ENCODE peak calls at places on chromosomes 13 and 19, in nine cellular contexts. One of them, this sample, is unnamed. For H3K4me1, the result is how much of the 10 kb centered on the place peaks cover.

GRCh38 chr13:99305180-99305965 is 1.8 kb downstream of the GPR183 start:
- DNase-seq in testis: no peak
- DNase-seq in IMR-90: no peak
- DNase-seq in body of pancreas: no peak
- DNase-seq in mucosa of descending colon: no peak
- DNase-seq in pancreas: no peak
- DNase-seq in mammary epithelial cell: no peak
- DNase-seq in psoas muscle: no peak
- DNase-seq in spleen: no peak
- DNase-seq in this sample: no peak

GRCh38 chr13:85597790-85598500 is 201.3 kb downstream of the SLITRK6 start:
- DNase-seq in mucosa of descending colon: no peak
- DNase-seq in testis: no peak
- DNase-seq in spleen: no peak
- DNase-seq in pancreas: no peak
- DNase-seq in psoas muscle: no peak
- DNase-seq in IMR-90: peak
- DNase-seq in body of pancreas: no peak
- DNase-seq in mammary epithelial cell: peak
- DNase-seq in this sample: peak

GRCh38 chr13:76455960-76456359 is 430.2 kb downstream of the KCTD12 start:
- DNase-seq in psoas muscle: no peak
- DNase-seq in spleen: no peak
- DNase-seq in mammary epithelial cell: no peak
- DNase-seq in pancreas: no peak
- DNase-seq in testis: no peak
- DNase-seq in body of pancreas: no peak
- DNase-seq in mucosa of descending colon: no peak
- DNase-seq in IMR-90: peak
- DNase-seq in this sample: no peak

GRCh38 chr13:39037410-39037879 is 444 bp downstream of the PROSER1 start:
- DNase-seq in psoas muscle: no peak
- DNase-seq in IMR-90: no peak
- DNase-seq in spleen: no peak
- DNase-seq in testis: no peak
- DNase-seq in mammary epithelial cell: no peak
- DNase-seq in pancreas: no peak
- DNase-seq in mucosa of descending colon: no peak
- DNase-seq in body of pancreas: no peak
- DNase-seq in this sample: no peak

GRCh38 chr13:112664501-112665203 is 25.2 kb upstream of the ATP11A start:
- DNase-seq in body of pancreas: no peak
- DNase-seq in mammary epithelial cell: peak
- DNase-seq in psoas muscle: no peak
- DNase-seq in IMR-90: peak
- DNase-seq in pancreas: no peak
- DNase-seq in testis: no peak
- DNase-seq in mucosa of descending colon: no peak
- DNase-seq in spleen: no peak
- DNase-seq in this sample: peak

GRCh38 chr13:73075546-73075945 is 16.7 kb downstream of the KLF5 start:
- DNase-seq in testis: no peak
- DNase-seq in psoas muscle: no peak
- DNase-seq in mucosa of descending colon: no peak
- DNase-seq in body of pancreas: no peak
- DNase-seq in pancreas: no peak
- DNase-seq in spleen: no peak
- DNase-seq in mammary epithelial cell: no peak
- DNase-seq in IMR-90: no peak
- DNase-seq in this sample: no peak

GRCh38 chr19:4369888-4370260 is 26.5 kb downstream of the MPND start:
- DNase-seq in pancreas: peak
- DNase-seq in psoas muscle: peak
- DNase-seq in IMR-90: peak
- DNase-seq in mammary epithelial cell: peak
- DNase-seq in spleen: peak
- DNase-seq in body of pancreas: no peak
- DNase-seq in mucosa of descending colon: peak
- DNase-seq in testis: peak
- DNase-seq in this sample: no peak

GRCh38 chr13:46866150-46866549 is 30.7 kb downstream of the HTR2A start:
- DNase-seq in body of pancreas: no peak
- DNase-seq in testis: no peak
- DNase-seq in psoas muscle: no peak
- DNase-seq in IMR-90: peak
- DNase-seq in spleen: no peak
- DNase-seq in mucosa of descending colon: no peak
- DNase-seq in pancreas: no peak
- DNase-seq in mammary epithelial cell: peak
- DNase-seq in this sample: peak

GRCh38 chr13:24212254-24212653 is 51.7 kb downstream of the SPATA13 start:
- DNase-seq in testis: no peak
- DNase-seq in psoas muscle: no peak
- DNase-seq in mucosa of descending colon: no peak
- DNase-seq in body of pancreas: no peak
- DNase-seq in spleen: no peak
- DNase-seq in IMR-90: no peak
- DNase-seq in pancreas: no peak
- DNase-seq in mammary epithelial cell: no peak
- DNase-seq in this sample: no peak

GRCh38 chr13:111116830-111117229 is 1.7 kb downstream of the ARHGEF7 start:
- DNase-seq in spleen: no peak
- DNase-seq in mammary epithelial cell: no peak
- DNase-seq in pancreas: no peak
- DNase-seq in IMR-90: peak
- DNase-seq in body of pancreas: no peak
- DNase-seq in mucosa of descending colon: no peak
- DNase-seq in psoas muscle: no peak
- DNase-seq in testis: no peak
- DNase-seq in this sample: no peak

GRCh38 chr19:48896191-48896720 is 2.3 kb downstream of the TULP2 start:
- DNase-seq in IMR-90: no peak
- DNase-seq in spleen: peak
- DNase-seq in mucosa of descending colon: peak
- DNase-seq in psoas muscle: peak
- DNase-seq in pancreas: peak
- DNase-seq in testis: peak
- DNase-seq in mammary epithelial cell: no peak
- DNase-seq in body of pancreas: no peak
- DNase-seq in this sample: no peak

GRCh38 chr19:10896851-10897526 is 25.6 kb downstream of the CARM1 start:
- DNase-seq in psoas muscle: no peak
- DNase-seq in mucosa of descending colon: no peak
- DNase-seq in mammary epithelial cell: no peak
- DNase-seq in testis: no peak
- DNase-seq in body of pancreas: no peak
- DNase-seq in spleen: no peak
- DNase-seq in pancreas: no peak
- DNase-seq in IMR-90: peak
- DNase-seq in this sample: no peak

GRCh38 chr19:36488816-36489138 is 584 bp downstream of the ZNF566 start:
- DNase-seq in pancreas: no peak
- DNase-seq in mucosa of descending colon: no peak
- DNase-seq in IMR-90: no peak
- DNase-seq in psoas muscle: no peak
- DNase-seq in testis: peak
- DNase-seq in mammary epithelial cell: no peak
- DNase-seq in body of pancreas: peak
- DNase-seq in spleen: no peak
- DNase-seq in this sample: no peak

GRCh38 chr19:1397838-1398237 is 3.5 kb downstream of the GAMT start:
- DNase-seq in IMR-90: no peak
- DNase-seq in spleen: no peak
- DNase-seq in mammary epithelial cell: no peak
- DNase-seq in body of pancreas: no peak
- DNase-seq in pancreas: no peak
- DNase-seq in psoas muscle: no peak
- DNase-seq in testis: no peak
- DNase-seq in mucosa of descending colon: no peak
- DNase-seq in this sample: no peak

DNA sequence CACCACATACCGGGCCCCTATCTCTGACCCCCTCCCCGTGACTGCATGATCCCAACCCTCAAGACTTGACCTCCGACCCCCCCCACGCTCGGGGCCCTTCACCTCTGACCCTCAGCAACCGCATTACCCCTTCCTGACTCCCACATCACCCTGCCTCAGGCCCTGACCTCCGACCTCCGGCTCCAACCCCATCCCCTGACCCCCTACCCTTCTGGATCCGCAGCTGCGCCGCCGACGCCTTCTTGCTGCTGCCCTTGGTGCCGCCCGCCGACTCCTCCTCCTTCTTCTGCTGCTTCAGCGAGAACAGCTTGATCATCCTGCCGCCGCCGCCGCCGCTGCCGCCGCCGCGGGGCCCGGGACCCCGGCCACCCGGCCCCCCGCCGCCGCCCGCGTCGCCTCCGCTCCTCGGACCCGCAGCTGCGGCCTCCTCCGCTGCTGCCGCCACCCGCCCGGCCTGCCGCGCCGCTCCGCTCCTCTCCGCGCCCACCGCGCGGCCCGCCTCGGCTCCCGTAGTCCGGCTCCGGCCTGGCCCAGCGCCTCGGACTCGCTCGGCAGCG is at the start of gene UBE2M:
- DNase-seq in psoas muscle: peak
- DNase-seq in IMR-90: no peak
- DNase-seq in spleen: peak
- DNase-seq in mammary epithelial cell: no peak
- DNase-seq in pancreas: peak
- DNase-seq in body of pancreas: peak
- DNase-seq in testis: no peak
- DNase-seq in mucosa of descending colon: peak
- DNase-seq in this sample: no peak
- H3K4me1 ChIP-seq in psoas muscle: half or more
- H3K4me1 ChIP-seq in IMR-90: under half
- H3K4me1 ChIP-seq in spleen: half or more
- H3K4me1 ChIP-seq in mammary epithelial cell: under half
- H3K4me1 ChIP-seq in pancreas: under half
- H3K4me1 ChIP-seq in body of pancreas: half or more
- H3K4me1 ChIP-seq in testis: half or more
- H3K4me1 ChIP-seq in mucosa of descending colon: under half
- H3K4me1 ChIP-seq in this sample: under half

DNA sequence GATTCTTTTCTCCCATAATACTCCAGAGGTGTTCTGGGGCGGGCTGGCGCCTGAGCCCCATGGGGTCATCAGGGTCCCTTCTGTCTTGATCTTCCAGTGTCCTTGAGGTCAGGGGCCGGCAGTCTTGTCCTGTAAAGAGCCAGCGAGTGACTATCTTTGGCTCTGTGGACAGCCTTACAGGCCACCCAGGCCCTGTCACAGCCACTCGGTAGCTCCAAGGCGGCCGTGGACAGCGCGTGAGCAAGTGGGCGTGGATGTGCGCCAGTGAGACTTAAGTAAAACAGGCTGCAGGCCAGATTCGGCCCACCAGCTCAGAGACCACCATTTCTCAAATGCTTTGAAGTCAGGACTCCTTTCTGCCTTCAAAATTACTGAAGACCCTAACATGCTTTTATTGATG is 3.7 kb downstream of the ZNF444 start:
- DNase-seq in body of pancreas: no peak
- DNase-seq in pancreas: no peak
- DNase-seq in psoas muscle: no peak
- DNase-seq in spleen: no peak
- DNase-seq in mammary epithelial cell: no peak
- DNase-seq in mucosa of descending colon: no peak
- DNase-seq in IMR-90: no peak
- DNase-seq in testis: no peak
- DNase-seq in this sample: no peak
- TF ChIP-seq CTCF in body of pancreas: no peak
- TF ChIP-seq CTCF in pancreas: no peak
- TF ChIP-seq CTCF in psoas muscle: no peak
- TF ChIP-seq CTCF in spleen: no peak
- TF ChIP-seq CTCF in mammary epithelial cell: no peak
- TF ChIP-seq CTCF in mucosa of descending colon: no peak
- TF ChIP-seq CTCF in IMR-90: no peak
- TF ChIP-seq CTCF in testis: no peak
- TF ChIP-seq CTCF in this sample: no peak

GRCh38 chr13:44565881-44566280 is 10.2 kb downstream of the TSC22D1 start:
- DNase-seq in psoas muscle: no peak
- DNase-seq in testis: no peak
- DNase-seq in mammary epithelial cell: no peak
- DNase-seq in mucosa of descending colon: no peak
- DNase-seq in pancreas: no peak
- DNase-seq in IMR-90: peak
- DNase-seq in body of pancreas: no peak
- DNase-seq in spleen: no peak
- DNase-seq in this sample: no peak

GRCh38 chr13:44561352-44561751 is 14.8 kb downstream of the TSC22D1 start:
- DNase-seq in pancreas: no peak
- DNase-seq in psoas muscle: no peak
- DNase-seq in testis: no peak
- DNase-seq in spleen: no peak
- DNase-seq in mucosa of descending colon: no peak
- DNase-seq in IMR-90: no peak
- DNase-seq in mammary epithelial cell: no peak
- DNase-seq in body of pancreas: no peak
- DNase-seq in this sample: no peak

DNA sequence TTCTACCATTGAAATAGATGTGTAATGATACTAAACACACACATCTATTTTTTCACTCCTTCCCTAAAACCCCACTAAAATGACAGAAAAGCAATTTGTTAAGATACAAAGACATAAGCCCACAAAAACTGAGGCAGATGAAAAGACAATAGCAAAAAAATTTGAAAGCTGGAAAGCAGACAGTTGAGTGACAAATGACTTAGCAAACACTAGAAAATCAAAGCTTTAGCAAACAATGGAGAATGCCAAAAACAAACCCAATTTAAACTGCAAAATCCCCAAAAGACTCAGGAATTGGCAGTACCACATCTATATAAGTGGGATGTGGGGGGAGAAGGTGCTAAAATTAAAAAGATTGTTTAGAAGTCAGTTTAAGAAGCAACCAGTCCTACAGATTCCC is 9.5 kb downstream of the TSC22D1 start:
- DNase-seq in body of pancreas: no peak
- DNase-seq in pancreas: no peak
- DNase-seq in IMR-90: no peak
- DNase-seq in mucosa of descending colon: no peak
- DNase-seq in psoas muscle: no peak
- DNase-seq in testis: no peak
- DNase-seq in mammary epithelial cell: no peak
- DNase-seq in spleen: no peak
- DNase-seq in this sample: no peak
- H3K4me1 ChIP-seq in body of pancreas: under half
- H3K4me1 ChIP-seq in pancreas: under half
- H3K4me1 ChIP-seq in IMR-90: under half
- H3K4me1 ChIP-seq in mucosa of descending colon: under half
- H3K4me1 ChIP-seq in psoas muscle: under half
- H3K4me1 ChIP-seq in testis: under half
- H3K4me1 ChIP-seq in mammary epithelial cell: under half
- H3K4me1 ChIP-seq in spleen: under half
- H3K4me1 ChIP-seq in this sample: under half

DNA sequence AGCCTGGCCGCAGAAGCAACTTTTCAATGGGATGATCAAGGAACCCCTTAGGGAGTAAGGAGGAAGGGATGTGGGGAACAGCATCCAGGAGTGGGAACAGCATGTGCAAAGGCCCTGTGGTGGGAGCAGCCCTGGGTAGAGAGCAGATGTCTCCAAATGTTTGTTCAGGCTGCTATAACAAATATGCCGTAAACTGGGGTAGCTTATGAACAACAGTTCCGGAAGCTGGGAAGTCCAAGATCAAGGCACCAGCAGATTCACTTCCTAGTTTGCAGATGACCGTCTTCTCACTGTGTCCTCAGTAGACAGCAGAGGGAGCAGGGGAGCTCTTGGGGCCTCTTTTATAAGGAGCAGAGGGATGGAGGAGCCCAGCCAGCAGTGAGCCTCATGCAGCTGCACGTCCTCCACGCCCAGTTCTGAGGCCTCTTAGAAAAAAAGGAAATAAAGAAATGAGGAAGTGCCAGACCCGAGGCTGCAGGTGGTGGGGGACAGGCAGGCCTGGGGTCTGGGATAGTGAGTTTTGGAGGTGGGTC is 4.2 kb upstream of the LRRC25 start:
- DNase-seq in body of pancreas: no peak
- DNase-seq in mucosa of descending colon: peak
- DNase-seq in psoas muscle: peak
- DNase-seq in pancreas: no peak
- DNase-seq in testis: peak
- DNase-seq in mammary epithelial cell: peak
- DNase-seq in spleen: peak
- DNase-seq in IMR-90: peak
- DNase-seq in this sample: peak
- TF ChIP-seq CTCF in body of pancreas: no peak
- TF ChIP-seq CTCF in mucosa of descending colon: no peak
- TF ChIP-seq CTCF in psoas muscle: peak
- TF ChIP-seq CTCF in pancreas: no peak
- TF ChIP-seq CTCF in testis: no peak
- TF ChIP-seq CTCF in mammary epithelial cell: peak
- TF ChIP-seq CTCF in spleen: peak
- TF ChIP-seq CTCF in IMR-90: peak
- TF ChIP-seq CTCF in this sample: peak